ENCODE peak calls at places on chromosomes 5 and 9, in five cellular contexts. I is K562, V is GM12878, T is HepG2, N is H1. A is an unnamed sample.

GRCh38 chr9:121902483-121903135 is 190.5 kb downstream of the TTLL11 start:
- DNase-seq in I (no peak), V (peak; percentile 15), T (no peak), N (no peak), A (peak; percentile 54)

GRCh38 chr5:146284016-146284415 is 54.6 kb upstream of the POU4F3 start:
- DNase-seq in I (no peak), V (no peak), T (no peak), N (no peak), A (no peak)

GRCh38 chr9:84343111-84343521 is 2.6 kb upstream of the SLC28A3 start:
- DNase-seq in I (no peak), V (no peak), T (no peak), N (no peak), A (no peak)

GRCh38 chr5:171092194-171092593 is 216.9 kb upstream of the TLX3 start:
- DNase-seq in I (no peak), V (no peak), T (no peak), N (no peak), A (no peak)

GRCh38 chr5:116088062-116088461 is 3.2 kb downstream of the COMMD10 start:
- DNase-seq in I (no peak), V (no peak), T (no peak), N (no peak), A (no peak)

GRCh38 chr9:93673271-93673843 is 97.0 kb downstream of the PHF2 start:
- DNase-seq in I (no peak), V (no peak), T (no peak), N (no peak), A (peak; percentile 35)

GRCh38 chr9:112069318-112070169 is 105.6 kb downstream of the SUSD1 start:
- DNase-seq in I (peak; percentile 34), V (peak; percentile 53), T (peak; percentile 55), N (no peak), A (no peak)

GRCh38 chr9:76927540-76928240 is 21.8 kb upstream of the PRUNE2 start:
- DNase-seq in I (no peak), V (no peak), T (no peak), N (no peak), A (no peak)

GRCh38 chr5:168706655-168707069 is 127.5 kb upstream of the PANK3 start:
- DNase-seq in I (no peak), V (no peak), T (peak; percentile 25), N (peak; percentile 9), A (peak; percentile 43)

GRCh38 chr5:4647056-4647455 is 493.1 kb upstream of the ADAMTS16 start:
- DNase-seq in I (no peak), V (no peak), T (no peak), N (no peak), A (no peak)
- TF ChIP-seq CHD2 in I (no peak), V (no peak), T (no peak), N (no peak), A (no peak)

GRCh38 chr9:96048954-96049831 is 173.7 kb downstream of the ERCC6L2 start:
- DNase-seq in I (no peak), V (no peak), T (no peak), N (no peak), A (no peak)
- TF ChIP-seq GABPA in I (no peak), V (no peak), T (no peak), N (no peak), A (no peak)

GRCh38 chr5:74310386-74310785 is 330.1 kb downstream of the ENC1 start:
- DNase-seq in I (no peak), V (no peak), T (no peak), N (no peak), A (no peak)
- TF ChIP-seq USF2 in I (no peak), V (no peak), T (no peak), N (no peak), A (no peak)

DNA sequence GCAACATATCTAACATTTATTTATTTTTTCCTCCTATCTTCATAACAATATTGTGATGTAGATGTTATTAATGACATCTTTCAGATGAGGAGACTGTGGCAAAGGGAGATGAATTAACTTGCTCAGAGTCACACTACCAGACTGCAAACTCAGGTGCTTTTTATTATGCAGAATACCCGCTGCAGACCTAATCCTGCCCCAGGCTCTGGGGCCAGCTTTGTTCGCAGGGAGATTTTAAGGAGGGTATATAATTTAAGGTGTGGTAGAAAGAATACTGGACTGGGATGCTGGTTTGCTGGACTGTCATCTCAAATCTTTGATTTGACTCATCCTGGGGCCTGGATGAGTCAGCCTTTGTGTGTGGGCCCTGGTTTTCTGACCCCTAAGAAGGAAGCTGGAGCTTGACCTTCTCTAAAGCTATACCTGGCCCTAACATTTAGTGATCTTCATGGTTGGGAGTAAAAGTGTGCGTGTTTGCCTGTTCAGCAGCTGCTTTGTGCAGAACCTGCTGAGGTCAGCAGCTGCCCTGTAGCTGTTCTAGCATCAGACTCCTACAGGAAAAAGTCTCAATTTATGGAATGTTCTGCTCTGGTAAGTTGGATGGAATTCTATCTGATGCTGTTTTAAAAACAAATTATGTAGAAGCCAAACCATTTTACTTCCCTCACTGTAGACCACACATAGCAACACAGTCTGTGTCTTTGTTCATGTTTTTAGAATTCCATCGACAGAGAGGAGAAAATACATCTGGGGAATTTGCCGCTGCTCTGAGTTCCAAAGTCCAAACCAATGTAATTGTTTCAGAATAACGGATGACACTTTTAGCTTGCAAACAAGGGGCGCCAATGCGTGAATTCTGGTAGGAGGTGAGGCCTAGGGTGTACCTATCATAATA is 4.5 kb downstream of the SLC36A1 start:
- DNase-seq in I (peak; percentile 29), V (peak; percentile 23), T (peak; percentile 83), N (no peak), A (no peak)
- TF ChIP-seq CHD2 in I (no peak), V (no peak), T (no peak), N (no peak), A (no peak)

GRCh38 chr5:122756263-122756911 is 18.5 kb upstream of the SNX2 start:
- DNase-seq in I (no peak), V (no peak), T (no peak), N (no peak), A (no peak)
- TF ChIP-seq GABPA in I (no peak), V (peak; percentile 45), T (no peak), N (no peak), A (no peak)

GRCh38 chr5:100861148-100861547 is 41.9 kb downstream of the ST8SIA4 start:
- DNase-seq in I (no peak), V (no peak), T (no peak), N (no peak), A (no peak)

GRCh38 chr5:100860407-100860806 is 42.7 kb downstream of the ST8SIA4 start:
- DNase-seq in I (no peak), V (no peak), T (no peak), N (no peak), A (no peak)

GRCh38 chr5:100863736-100864135 is 39.3 kb downstream of the ST8SIA4 start:
- DNase-seq in I (no peak), V (no peak), T (no peak), N (no peak), A (no peak)

GRCh38 chr5:100867039-100867562 is 36.0 kb downstream of the ST8SIA4 start:
- DNase-seq in I (no peak), V (no peak), T (no peak), N (no peak), A (no peak)

DNA sequence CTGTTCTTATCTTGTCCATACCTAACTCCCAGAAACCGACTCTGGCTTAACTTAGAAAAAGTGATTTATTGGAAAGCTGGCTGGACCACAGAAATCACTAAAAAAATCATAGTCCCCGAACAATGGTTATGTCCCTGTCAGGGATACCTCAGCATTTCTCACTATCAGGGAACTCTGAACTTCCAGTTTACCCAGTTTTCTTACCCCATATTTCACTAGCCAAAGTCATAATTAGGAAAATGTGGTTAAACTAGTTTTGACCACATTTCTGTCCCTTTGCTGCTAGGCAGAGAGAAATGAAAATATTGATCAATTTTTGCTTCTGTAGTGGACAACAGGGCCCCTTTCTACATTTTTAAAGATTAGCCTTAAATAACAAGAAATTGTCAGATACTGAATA is 38.2 kb downstream of the ST8SIA4 start:
- DNase-seq in I (no peak), V (no peak), T (no peak), N (no peak), A (no peak)
- TF ChIP-seq USF2 in I (no peak), V (no peak), T (no peak), N (no peak), A (no peak)

GRCh38 chr5:132467292-132467984 is 23.1 kb downstream of the IRF1 start:
- DNase-seq in I (no peak), V (peak; percentile 79), T (peak; percentile 56), N (no peak), A (no peak)

GRCh38 chr5:132471006-132471907 is 19.3 kb downstream of the IRF1 start:
- DNase-seq in I (no peak), V (no peak), T (no peak), N (no peak), A (no peak)

GRCh38 chr5:132468665-132469379 is 21.8 kb downstream of the IRF1 start:
- DNase-seq in I (no peak), V (no peak), T (no peak), N (no peak), A (no peak)

GRCh38 chr5:132470596-132470995 is 20.0 kb downstream of the IRF1 start:
- DNase-seq in I (no peak), V (no peak), T (no peak), N (no peak), A (no peak)

GRCh38 chr5:132469380-132470372 is 20.9 kb downstream of the IRF1 start:
- DNase-seq in I (no peak), V (no peak), T (peak; percentile 60), N (no peak), A (no peak)
- TF ChIP-seq CHD2 in I (no peak), V (no peak), T (no peak), N (no peak), A (no peak)

DNA sequence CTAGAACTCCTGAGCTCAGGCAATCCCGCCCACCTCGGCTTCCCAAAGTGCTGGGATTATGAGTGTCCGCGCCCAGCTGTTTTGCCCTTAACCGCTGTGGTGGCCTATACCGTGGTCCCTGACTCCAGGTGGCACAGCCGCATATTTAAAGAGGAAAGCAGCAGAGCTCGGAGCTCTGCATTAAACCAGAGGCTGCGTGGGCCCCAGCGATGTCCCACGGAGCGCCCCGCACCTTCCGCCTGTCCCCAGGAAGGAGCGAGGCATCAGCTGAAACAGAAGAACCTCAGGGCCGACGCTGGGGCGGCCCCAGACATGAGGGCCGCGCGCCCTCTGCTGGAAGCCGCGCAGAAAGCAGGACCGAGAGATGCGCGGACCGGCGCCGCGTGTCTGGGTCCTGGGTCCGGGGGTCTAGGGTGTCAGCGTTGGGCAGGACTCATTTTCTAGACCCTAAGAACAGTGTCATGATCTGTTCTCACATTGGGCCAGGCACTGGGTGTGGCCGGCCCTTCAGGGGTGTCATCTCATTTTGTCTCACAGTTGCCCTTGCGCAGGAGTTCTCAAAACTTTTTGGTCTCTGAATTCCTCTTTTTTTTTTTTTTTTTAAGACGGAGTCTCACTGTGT is 37.7 kb downstream of the LAMC3 start:
- DNase-seq in I (peak; percentile 100), V (no peak), T (peak; percentile 53), N (peak; percentile 46), A (peak; percentile 89)
- TF ChIP-seq GABPA in I (no peak), V (no peak), T (no peak), N (peak; percentile 55), A (no peak)